ENCODE peak calls at places on chromosomes 12 and 14, in seven cellular contexts. O, J, M, U, S, K and B are unnamed samples.

GRCh38 chr14:96130391-96130790 is 74.2 kb upstream of the BDKRB2 start:
- DNase-seq in O (no peak), J (no peak), M (no peak), U (no peak), S (no peak), K (no peak), B (no peak)

GRCh38 chr12:111277570-111277969 is 91.3 kb downstream of the PHETA1 start:
- DNase-seq in O (no peak), J (no peak), M (no peak), U (no peak), S (no peak), K (no peak), B (no peak)

GRCh38 chr14:75630695-75631452 is 29.8 kb downstream of the ERG28 start:
- DNase-seq in O (no peak), J (no peak), M (no peak), U (no peak), S (no peak), K (no peak), B (no peak)

GRCh38 chr14:99807413-99808132 is 14.4 kb downstream of the EML1 start:
- DNase-seq in O (no peak), J (no peak), M (no peak), U (no peak), S (no peak), K (no peak), B (no peak)

GRCh38 chr12:116878567-116879508 is 2.4 kb downstream of the HRK start:
- DNase-seq in O (no peak), J (no peak), M (no peak), U (no peak), S (no peak), K (no peak), B (no peak)

GRCh38 chr12:92132282-92132681 is 13.4 kb downstream of the BTG1 start:
- DNase-seq in O (peak; percentile 53), J (no peak), M (no peak), U (no peak), S (no peak), K (no peak), B (no peak)

GRCh38 chr12:103820881-103821489 is 20.0 kb downstream of the NT5DC3 start:
- DNase-seq in O (no peak), J (no peak), M (no peak), U (no peak), S (no peak), K (no peak), B (no peak)

GRCh38 chr12:88931598-88931997 is 351.3 kb upstream of the KITLG start:
- DNase-seq in O (no peak), J (no peak), M (no peak), U (no peak), S (no peak), K (no peak), B (no peak)

GRCh38 chr12:10153271-10154144 is 18.4 kb downstream of the OLR1 start:
- DNase-seq in O (peak; percentile 63), J (peak; percentile 44), M (peak; percentile 2), U (peak; percentile 25), S (peak; percentile 28), K (peak; percentile 11), B (peak; percentile 11)

GRCh38 chr14:48537600-48537999 is 862.2 kb upstream of the MDGA2 start:
- DNase-seq in O (no peak), J (no peak), M (no peak), U (no peak), S (no peak), K (no peak), B (no peak)

GRCh38 chr12:5716221-5716620 is 228.8 kb downstream of the ANO2 start:
- DNase-seq in O (no peak), J (no peak), M (no peak), U (no peak), S (no peak), K (no peak), B (peak; percentile 8)

GRCh38 chr14:99822800-99823455 is 29.7 kb downstream of the EML1 start:
- DNase-seq in O (no peak), J (no peak), M (no peak), U (no peak), S (no peak), K (no peak), B (no peak)

GRCh38 chr12:3432176-3432742 is 58.7 kb upstream of the PRMT8 start:
- DNase-seq in O (no peak), J (no peak), M (no peak), U (no peak), S (no peak), K (no peak), B (no peak)

GRCh38 chr14:76313303-76313702 is 62.6 kb upstream of the ESRRB start:
- DNase-seq in O (no peak), J (no peak), M (no peak), U (no peak), S (no peak), K (no peak), B (no peak)